ENCODE peak calls at places on chromosomes 1 and 21, in five cellular contexts. J, T, C, L and D are unnamed samples.

GRCh38 chr1:72186733-72187307 is 95.5 kb downstream of the NEGR1 start:
- DNase-seq in T (no peak), L (no peak), J (no peak), C (no peak), D (no peak)

GRCh38 chr1:87064309-87064708 is 149.9 kb downstream of the HS2ST1 start:
- DNase-seq in L (no peak), T (no peak), J (no peak), C (no peak), D (no peak)

GRCh38 chr21:34073749-34074282 is 438 bp downstream of the MRPS6 start:
- DNase-seq in T (no peak), L (no peak), C (peak; percentile 36), J (peak; percentile 37), D (peak; percentile 13)

GRCh38 chr1:180580237-180580636 is 21.5 kb downstream of the OVAAL start:
- DNase-seq in J (no peak), L (no peak), T (no peak), C (peak; percentile 86), D (no peak)

GRCh38 chr1:209150114-209150513 is 433.4 kb upstream of the CAMK1G start:
- DNase-seq in T (no peak), J (no peak), C (no peak), L (no peak), D (no peak)

GRCh38 chr1:179083533-179083932 is 1.7 kb downstream of the TOR3A start:
- DNase-seq in T (no peak), L (no peak), J (no peak), C (no peak), D (no peak)

GRCh38 chr21:38811257-38811656 is 5.5 kb downstream of the ETS2 start:
- DNase-seq in J (no peak), L (no peak), C (no peak), T (no peak), D (no peak)

GRCh38 chr1:180182721-180183311 is 28.1 kb downstream of the QSOX1 start:
- DNase-seq in T (no peak), C (no peak), J (no peak), L (no peak), D (no peak)